ENCODE peak calls at places on chromosomes 16 and 17, in eight cellular contexts. C is CD4-positive, alpha-beta T cell; W is uterus; K is neural progenitor cell; Z is bronchial epithelial cell; M is AG04449; Q is transverse colon; A is HCT116. Y is an unnamed sample.

GRCh38 chr17:52235416-52235960 is 77.0 kb upstream of the CA10 start:
- DNase-seq in C (no peak), Z (no peak), A (no peak), Q (no peak), W (no peak), K (no peak), M (no peak), Y (peak; percentile 7)

GRCh38 chr17:19712436-19713004 is 3.9 kb downstream of the SLC47A2 start:
- DNase-seq in K (no peak), W (no peak), Q (no peak), M (no peak), Z (no peak), C (no peak), A (no peak), Y (no peak)

GRCh38 chr17:1009411-1010085 is 12.6 kb downstream of the TIMM22 start:
- DNase-seq in W (no peak), Z (no peak), A (no peak), K (no peak), M (no peak), C (no peak), Q (no peak), Y (no peak)

GRCh38 chr17:77248216-77249054 is 107.7 kb downstream of the SEC14L1 start:
- DNase-seq in A (no peak), C (no peak), K (no peak), M (no peak), Q (no peak), Z (no peak), W (no peak), Y (no peak)

GRCh38 chr17:80885922-80886582 is 105.6 kb upstream of the CHMP6 start:
- DNase-seq in M (no peak), W (no peak), Q (no peak), Z (no peak), C (no peak), K (no peak), A (no peak), Y (no peak)

GRCh38 chr16:85761866-85762265 is 11.0 kb upstream of the C16orf74 start:
- DNase-seq in M (no peak), Q (no peak), W (no peak), Z (no peak), K (no peak), C (no peak), A (no peak), Y (no peak)

GRCh38 chr17:29572691-29573557 is 4.4 kb downstream of the TP53I13 start:
- DNase-seq in W (peak; percentile 43), Z (no peak), Q (peak; percentile 53), C (peak; percentile 62), A (no peak), K (peak; percentile 82), M (no peak), Y (no peak)

GRCh38 chr17:64073771-64074703 is 53.6 kb upstream of the ICAM2 start:
- DNase-seq in A (no peak), M (no peak), K (no peak), W (no peak), Q (no peak), Z (no peak), C (no peak), Y (no peak)

GRCh38 chr16:12260647-12261262 is 284.2 kb downstream of the SNX29 start:
- DNase-seq in Q (no peak), K (peak; percentile 71), W (no peak), M (no peak), A (peak; percentile 36), C (no peak), Z (peak; percentile 15), Y (no peak)

GRCh38 chr16:66719246-66719645 is 22.7 kb upstream of the CMTM4 start:
- DNase-seq in Q (no peak), W (no peak), K (no peak), C (no peak), A (no peak), M (no peak), Z (no peak), Y (no peak)

GRCh38 chr16:28309811-28310311 is 17.5 kb downstream of the SBK1 start:
- DNase-seq in A (no peak), Q (peak; percentile 20), C (peak; percentile 84), Z (no peak), M (no peak), K (no peak), W (no peak), Y (no peak)

GRCh38 chr16:2910441-2910840 is 1.3 kb upstream of the FLYWCH1 start:
- DNase-seq in Z (no peak), A (no peak), W (no peak), C (no peak), Q (no peak), K (no peak), M (no peak), Y (no peak)

GRCh38 chr17:32998111-32998892 is 6.7 kb downstream of the SPACA3 start:
- DNase-seq in W (peak; percentile 82), K (peak; percentile 85), A (peak; percentile 55), C (peak; percentile 52), M (no peak), Z (peak; percentile 54), Q (peak; percentile 87), Y (peak; percentile 26)

GRCh38 chr17:63116967-63117366 is 150.9 kb downstream of the TANC2 start:
- DNase-seq in K (peak; percentile 64), M (no peak), A (no peak), Z (peak; percentile 60), C (no peak), Q (no peak), W (no peak), Y (peak; percentile 75)

GRCh38 chr17:11205656-11206055 is 35.4 kb upstream of the SHISA6 start:
- DNase-seq in K (no peak), Z (no peak), Q (no peak), W (no peak), A (no peak), C (no peak), M (no peak), Y (no peak)

GRCh38 chr16:27792486-27793275 is 242.7 kb downstream of the KATNIP start:
- DNase-seq in W (no peak), C (no peak), Q (no peak), Z (peak; percentile 3), M (no peak), K (no peak), A (no peak), Y (no peak)

GRCh38 chr17:31674305-31674704 is 184.7 kb downstream of the COPRS start:
- DNase-seq in W (no peak), C (no peak), Z (peak; percentile 34), Q (no peak), A (no peak), M (no peak), K (no peak), Y (no peak)

GRCh38 chr17:9839433-9839832 is 13.7 kb downstream of the GLP2R start:
- DNase-seq in W (no peak), A (no peak), Q (no peak), C (no peak), K (no peak), M (no peak), Z (no peak), Y (no peak)

GRCh38 chr16:49442805-49443204 is 69.2 kb downstream of the C16orf78 start:
- DNase-seq in C (no peak), A (no peak), K (no peak), W (no peak), M (no peak), Z (no peak), Q (no peak), Y (no peak)

GRCh38 chr16:49441366-49441780 is 67.8 kb downstream of the C16orf78 start:
- DNase-seq in Z (no peak), K (peak; percentile 49), W (peak; percentile 23), Q (peak; percentile 76), M (no peak), A (no peak), C (peak; percentile 73), Y (no peak)

GRCh38 chr16:49439050-49439449 is 65.4 kb downstream of the C16orf78 start:
- DNase-seq in M (no peak), Q (no peak), K (peak; percentile 76), A (no peak), Z (no peak), C (no peak), W (no peak), Y (no peak)

GRCh38 chr16:49439676-49440075 is 66.1 kb downstream of the C16orf78 start:
- DNase-seq in C (no peak), K (no peak), Q (no peak), W (no peak), A (no peak), M (no peak), Z (no peak), Y (no peak)

GRCh38 chr16:49440156-49441065 is 66.8 kb downstream of the C16orf78 start:
- DNase-seq in M (no peak), K (peak; percentile 33), C (no peak), Z (no peak), A (no peak), W (no peak), Q (no peak), Y (no peak)
- TF ChIP-seq CTCF in M (no peak), K (peak; percentile 27), C (no peak), Z (no peak), A (no peak), W (no peak), Q (no peak), Y (no peak)

DNA sequence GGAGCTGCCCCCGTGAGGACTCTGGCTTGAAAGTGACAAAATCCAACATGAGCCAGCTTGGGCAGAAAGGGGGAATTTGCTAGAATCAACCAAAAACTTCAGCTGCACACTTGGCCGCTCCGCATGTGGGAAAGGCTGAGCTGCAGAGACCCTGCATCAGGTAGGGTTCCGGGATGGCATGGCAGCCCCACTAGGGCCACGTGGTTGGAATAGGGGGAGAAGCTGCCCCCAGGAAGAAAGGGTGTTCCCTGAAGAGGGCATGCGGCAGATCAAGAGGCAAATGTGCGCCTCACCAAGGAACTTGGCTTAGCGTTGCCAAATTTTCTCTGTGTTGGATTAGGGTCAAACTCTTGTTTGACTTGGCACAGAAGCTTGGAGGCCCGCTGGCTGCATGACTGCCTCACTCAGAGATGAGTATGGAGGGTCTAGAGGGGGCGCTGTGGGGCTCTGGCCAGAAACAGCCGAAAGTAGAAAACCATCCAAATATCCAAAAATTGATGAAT is 29.2 kb upstream of the WFIKKN2 start:
- DNase-seq in C (no peak), Z (no peak), Q (no peak), K (peak; percentile 42), W (no peak), A (no peak), M (no peak), Y (no peak)
- TF ChIP-seq CTCF in C (no peak), Z (no peak), Q (no peak), K (peak; percentile 49), W (no peak), A (no peak), M (no peak), Y (no peak)

GRCh38 chr16:51573191-51573590 is 422.1 kb upstream of the SALL1 start:
- DNase-seq in W (no peak), Z (no peak), K (no peak), Q (no peak), C (no peak), A (no peak), M (no peak), Y (no peak)
- TF ChIP-seq CTCF in W (no peak), Z (no peak), K (no peak), Q (no peak), C (no peak), A (no peak), M (no peak), Y (no peak)

DNA sequence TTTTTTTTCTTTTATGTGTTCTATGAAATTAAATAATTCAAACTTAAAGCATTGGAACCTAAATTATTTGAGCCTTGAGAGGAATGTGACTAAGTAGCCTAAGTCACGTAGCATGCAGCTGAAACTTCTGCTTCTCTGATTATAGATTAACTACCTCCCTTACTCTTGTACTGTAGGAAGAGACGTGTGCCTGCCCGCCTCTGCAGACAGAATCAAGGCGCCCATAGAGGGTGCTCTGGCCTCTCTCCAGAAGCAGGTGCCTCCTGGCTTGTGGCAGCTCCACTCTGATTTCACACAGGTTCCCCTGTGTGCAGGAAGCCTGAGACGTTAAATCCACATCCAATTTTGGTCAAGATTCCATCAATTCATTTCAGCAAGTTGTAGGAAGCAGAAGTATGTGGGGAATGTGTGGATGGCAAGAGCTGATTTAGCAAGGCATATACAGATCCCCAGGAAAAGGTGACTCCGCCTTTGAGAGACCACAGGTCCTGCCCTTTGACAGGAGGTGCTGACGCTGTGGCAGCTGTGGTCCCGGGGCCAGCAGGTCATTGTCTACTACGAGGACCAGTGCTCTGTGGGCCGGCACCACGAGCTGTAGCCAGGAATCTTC is 1418.8 kb downstream of the CDH11 start:
- DNase-seq in A (no peak), C (no peak), M (no peak), Z (no peak), W (no peak), Q (no peak), K (peak; percentile 14), Y (peak; percentile 37)
- TF ChIP-seq CTCF in A (no peak), C (no peak), M (no peak), Z (no peak), W (no peak), Q (no peak), K (peak; percentile 21), Y (peak; percentile 38)